ENCODE peak calls at places on chromosomes 12 and 14, in eight cellular contexts. C is sigmoid colon, J is GM12892, Y is HCT116, Q is HepG2, U is GM23338, N is H1, L is suprapubic skin. A is an unnamed sample.

GRCh38 chr14:101928415-101928841 is 35.9 kb upstream of the DYNC1H1 start:
- DNase-seq in C (peak), J (no peak), Y (no peak), Q (no peak), U (no peak), N (no peak), L (peak), A (no peak)

GRCh38 chr12:29067430-29067829 is 81.6 kb upstream of the FAR2 start:
- DNase-seq in C (no peak), J (no peak), Y (no peak), Q (no peak), U (no peak), N (no peak), L (no peak), A (no peak)

GRCh38 chr12:124919646-124920352 is 5.3 kb upstream of the UBC start:
- DNase-seq in C (peak), J (no peak), Y (no peak), Q (no peak), U (no peak), N (no peak), L (no peak), A (no peak)

GRCh38 chr12:92421701-92422100 is 276.1 kb upstream of the BTG1 start:
- DNase-seq in C (no peak), J (no peak), Y (no peak), Q (no peak), U (no peak), N (no peak), L (no peak), A (no peak)

GRCh38 chr14:91415794-91416743 is 1.6 kb downstream of the CCDC88C start:
- DNase-seq in C (no peak), J (peak), Y (no peak), Q (no peak), U (peak), N (no peak), L (no peak), A (peak)

GRCh38 chr12:89351489-89352241 is 636 bp downstream of the DUSP6 start:
- DNase-seq in C (peak), J (no peak), Y (no peak), Q (no peak), U (no peak), N (peak), L (peak), A (peak)

GRCh38 chr14:101031186-101031585 is 127.7 kb upstream of the RTL1 start:
- DNase-seq in C (peak), J (no peak), Y (no peak), Q (no peak), U (no peak), N (no peak), L (peak), A (no peak)

GRCh38 chr12:113515082-113515856 is 43.6 kb upstream of the LHX5 start:
- DNase-seq in C (no peak), J (no peak), Y (no peak), Q (no peak), U (peak), N (peak), L (no peak), A (no peak)

GRCh38 chr14:87001333-87001732 is 991.6 kb downstream of the GALC start:
- DNase-seq in C (no peak), J (no peak), Y (no peak), Q (no peak), U (no peak), N (no peak), L (no peak), A (no peak)
- TF ChIP-seq POLR2AphosphoS5 in C (no peak), J (no peak), Y (no peak), Q (no peak), U (no peak), N (no peak), L (no peak), A (no peak)

DNA sequence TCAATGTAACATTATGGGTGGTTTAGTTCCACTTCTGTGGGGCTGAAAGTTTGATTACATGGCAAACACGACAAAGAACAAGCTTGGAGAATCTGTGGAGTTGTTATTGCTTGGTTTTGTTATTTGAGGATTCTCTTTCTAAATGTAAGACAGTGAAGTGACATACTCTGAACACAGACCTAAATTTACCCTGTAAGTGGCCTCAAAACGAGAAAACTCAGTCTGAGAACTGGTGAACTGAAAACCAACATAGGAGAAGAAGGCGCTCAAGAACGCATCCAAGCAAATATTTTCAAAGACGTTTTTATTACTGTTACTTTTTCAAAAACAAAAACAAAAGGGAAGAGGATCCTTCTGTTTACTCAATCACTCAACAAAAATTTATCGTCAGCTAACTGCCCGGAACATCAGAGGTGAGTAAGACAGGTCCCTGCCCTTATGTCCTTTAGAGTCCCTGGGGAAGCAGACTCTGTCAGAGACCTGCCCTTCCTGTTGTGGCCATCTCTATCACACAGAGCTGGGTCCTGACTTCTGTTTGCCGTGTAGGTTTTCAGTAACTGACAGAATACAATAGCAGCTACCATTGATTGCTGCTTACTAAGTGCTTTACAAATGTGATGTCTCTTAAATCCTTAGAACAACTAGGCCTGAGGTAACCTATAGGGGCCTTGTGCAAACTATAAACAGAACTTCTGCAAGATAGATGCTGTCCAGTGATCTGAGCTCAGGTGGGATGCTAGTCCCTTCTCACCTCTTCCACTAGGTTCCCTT is 79.3 kb upstream of the C12orf71 start:
- DNase-seq in C (no peak), J (no peak), Y (no peak), Q (no peak), U (no peak), N (no peak), L (no peak), A (no peak)
- TF ChIP-seq POLR2AphosphoS5 in C (no peak), J (no peak), Y (no peak), Q (no peak), U (no peak), N (no peak), L (no peak), A (no peak)

DNA sequence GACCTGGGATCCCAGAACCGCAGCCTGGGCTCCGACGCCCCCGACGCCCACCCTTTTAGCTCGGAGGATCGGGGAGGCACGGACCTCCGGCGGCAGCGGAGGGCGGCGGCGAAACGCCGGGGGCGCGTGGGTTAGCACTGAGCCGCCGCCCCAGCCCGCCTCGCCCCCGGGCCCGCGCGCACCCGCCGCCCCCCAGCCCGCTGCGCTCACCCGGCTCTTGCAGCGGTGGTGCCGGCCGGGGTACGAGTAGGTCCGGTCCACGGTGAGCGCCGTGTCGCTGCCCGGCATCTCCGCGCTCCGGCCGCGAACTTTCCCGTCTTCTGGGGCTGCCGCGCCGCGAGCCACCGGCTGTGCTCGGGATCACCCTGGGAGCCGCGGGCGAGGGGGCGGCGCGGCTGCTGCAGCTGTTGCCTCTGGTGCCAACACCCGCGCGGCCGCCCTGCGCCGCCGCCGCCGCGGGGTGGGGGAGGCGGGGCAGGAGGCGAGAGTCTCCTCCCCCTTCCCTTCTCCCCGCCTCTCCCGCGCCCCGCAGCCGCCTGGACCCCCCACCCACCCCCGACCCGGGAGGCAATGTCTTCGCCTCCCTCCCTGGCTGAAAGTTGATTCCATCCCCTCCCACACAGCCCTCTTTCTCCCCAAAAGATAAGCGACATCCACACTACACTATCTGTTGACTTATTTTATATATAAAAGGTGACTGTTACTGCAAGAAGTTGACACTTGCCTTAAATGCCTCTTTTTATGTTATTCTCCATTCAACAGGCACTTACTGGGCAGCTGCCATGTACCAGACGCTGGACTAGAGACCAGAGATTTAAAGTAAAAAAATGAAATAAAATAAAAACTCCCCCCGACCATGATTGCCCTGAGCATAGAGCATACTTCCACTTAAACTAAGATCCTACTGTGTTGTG is at the start of gene TMCC3:
- DNase-seq in C (peak), J (peak), Y (no peak), Q (no peak), U (peak), N (peak), L (peak), A (peak)
- TF ChIP-seq POLR2AphosphoS5 in C (no peak), J (no peak), Y (peak), Q (no peak), U (peak), N (no peak), L (no peak), A (no peak)

GRCh38 chr12:106629797-106630669 is 47.2 kb downstream of the RFX4 start:
- DNase-seq in C (no peak), J (no peak), Y (no peak), Q (no peak), U (no peak), N (no peak), L (no peak), A (no peak)
- TF ChIP-seq POLR2AphosphoS5 in C (no peak), J (no peak), Y (no peak), Q (no peak), U (no peak), N (no peak), L (no peak), A (no peak)

DNA sequence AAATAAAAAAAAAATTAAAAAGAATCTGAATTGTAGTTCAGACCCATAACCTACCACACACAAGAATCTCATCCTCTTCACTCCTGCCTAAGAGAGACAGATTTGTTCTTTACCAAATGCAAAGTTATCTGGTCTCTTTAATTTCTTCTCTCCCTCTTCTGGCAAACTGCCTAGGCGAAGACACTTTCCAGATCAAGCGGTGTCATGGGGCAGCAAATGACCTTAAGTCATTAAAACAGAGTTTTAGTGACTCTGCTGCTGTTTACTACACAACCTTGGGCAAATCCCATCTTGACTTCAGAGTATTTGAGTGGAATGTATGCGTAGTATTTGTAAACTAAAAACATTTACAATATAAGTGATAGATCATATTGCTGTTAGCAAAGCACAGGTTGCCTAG is 60.9 kb upstream of the NID2 start:
- DNase-seq in C (peak), J (no peak), Y (no peak), Q (no peak), U (no peak), N (no peak), L (no peak), A (no peak)
- TF ChIP-seq POLR2AphosphoS5 in C (peak), J (no peak), Y (no peak), Q (no peak), U (no peak), N (no peak), L (no peak), A (no peak)

A was measured in stomach.